ENCODE peak calls at places on chromosomes 6 and 20, in five cellular contexts. V is stimulated activated CD8-positive, alpha-beta memory T cell treated with anti-CD3 and anti-CD28 coated beads, Interleukin-7, amount 100 ng/mL, for 1 hour; C is CD4-positive, alpha-beta memory T cell; W is activated T-cell treated with anti-CD3 and anti-CD28 coated beads, Interleukin-2, amount 50 U/mL, for 72 hours; Q is NCI-H1105. A is an unnamed sample.

GRCh38 chr20:61558726-61559125 is 306.7 kb downstream of the CDH4 start:
- DNase-seq in C (no peak), V (no peak), W (no peak), Q (no peak), A (no peak)

GRCh38 chr6:80961166-80961565 is 791.3 kb downstream of the TENT5A start:
- DNase-seq in C (no peak), Q (no peak), V (no peak), W (no peak), A (no peak)

GRCh38 chr6:150304421-150304820 is 64.4 kb upstream of the IYD start:
- DNase-seq in V (no peak), Q (no peak), W (no peak), C (no peak), A (no peak)

GRCh38 chr6:131059486-131059885 is 3.6 kb downstream of the EPB41L2 start:
- DNase-seq in C (no peak), Q (no peak), V (no peak), W (no peak), A (no peak)

GRCh38 chr6:159461998-159462397 is 231.0 kb downstream of the SOD2 start:
- DNase-seq in V (no peak), C (no peak), Q (no peak), W (no peak), A (no peak)

GRCh38 chr6:39669117-39669690 is 56.0 kb downstream of the KIF6 start:
- DNase-seq in V (no peak), C (no peak), W (no peak), Q (no peak), A (no peak)

GRCh38 chr6:1745814-1746213 is 136.1 kb downstream of the FOXC1 start:
- DNase-seq in Q (no peak), W (no peak), V (no peak), C (no peak), A (no peak)

GRCh38 chr20:45138451-45139300 is 14.4 kb upstream of the WFDC12 start:
- DNase-seq in W (peak; percentile 85), V (no peak), C (no peak), Q (no peak), A (peak; percentile 80)

GRCh38 chr6:100592929-100593328 is 128.2 kb upstream of the SIM1 start:
- DNase-seq in W (no peak), V (no peak), C (no peak), Q (peak; percentile 96), A (no peak)

GRCh38 chr6:11525468-11526155 is 11.9 kb upstream of the TMEM170B start:
- DNase-seq in V (no peak), Q (no peak), C (no peak), W (no peak), A (no peak)

GRCh38 chr6:7542878-7543394 is 1.5 kb downstream of the DSP start:
- DNase-seq in V (no peak), W (no peak), Q (peak; percentile 54), C (peak; percentile 21), A (no peak)

GRCh38 chr20:57397693-57398108 is 6.5 kb downstream of the RBM38 start:
- DNase-seq in W (peak; percentile 41), V (no peak), Q (no peak), C (peak; percentile 89), A (peak; percentile 44)

GRCh38 chr6:39853604-39854003 is 61.4 kb downstream of the DAAM2 start:
- DNase-seq in Q (no peak), V (no peak), C (no peak), W (no peak), A (no peak)

GRCh38 chr6:3484946-3485345 is 28.1 kb upstream of the SLC22A23 start:
- DNase-seq in V (no peak), Q (no peak), W (no peak), C (no peak), A (no peak)

GRCh38 chr6:227074-227782 is 65.1 kb upstream of the DUSP22 start:
- DNase-seq in V (no peak), W (no peak), C (no peak), Q (no peak), A (no peak)

GRCh38 chr6:160041608-160042007 is 72.7 kb downstream of the IGF2R start:
- DNase-seq in Q (peak; percentile 4), V (no peak), W (no peak), C (no peak), A (no peak)

GRCh38 chr20:38286586-38287502 is 17.1 kb upstream of the BPI start:
- DNase-seq in V (no peak), C (no peak), W (no peak), Q (no peak), A (no peak)

GRCh38 chr6:2732503-2733089 is 18.1 kb downstream of the MYLK4 start:
- DNase-seq in Q (no peak), W (no peak), C (no peak), V (no peak), A (no peak)

GRCh38 chr6:7827142-7827541 is 83.4 kb downstream of the TXNDC5 start:
- DNase-seq in W (no peak), Q (no peak), V (no peak), C (no peak), A (no peak)

GRCh38 chr6:11805259-11806053 is 26.9 kb upstream of the ADTRP start:
- DNase-seq in V (no peak), Q (no peak), W (no peak), C (no peak), A (no peak)

GRCh38 chr6:127518710-127519468 is at the start of gene MTCL3:
- DNase-seq in Q (peak; percentile 94), V (no peak), W (peak; percentile 43), C (peak; percentile 36), A (peak; percentile 40)

GRCh38 chr6:106882601-106883518 is 91.7 kb downstream of the CD24 start:
- DNase-seq in V (no peak), Q (no peak), W (no peak), C (no peak), A (no peak)

GRCh38 chr6:128600397-128600951 is 80.1 kb upstream of the PTPRK start:
- DNase-seq in V (no peak), W (no peak), C (no peak), Q (peak; percentile 37), A (peak; percentile 28)

GRCh38 chr6:105831321-105831720 is 254.8 kb upstream of the PRDM1 start:
- DNase-seq in V (no peak), W (no peak), C (no peak), Q (no peak), A (no peak)

GRCh38 chr6:110116258-110116657 is 63.2 kb downstream of the WASF1 start:
- DNase-seq in V (no peak), W (no peak), C (no peak), Q (no peak), A (no peak)

GRCh38 chr6:11354019-11354418 is 121.6 kb upstream of the NEDD9 start:
- DNase-seq in Q (no peak), V (no peak), C (peak; percentile 69), W (peak; percentile 79), A (peak; percentile 80)

GRCh38 chr6:7312616-7313504 is at the start of gene SSR1:
- DNase-seq in V (peak; percentile 89), Q (peak; percentile 96), W (peak; percentile 97), C (peak; percentile 93), A (peak; percentile 97)

GRCh38 chr20:52152416-52152815 is 39.2 kb downstream of the ZFP64 start:
- DNase-seq in C (no peak), Q (no peak), W (no peak), V (no peak), A (no peak)

GRCh38 chr20:37319120-37319717 is 26.7 kb upstream of the SRC start:
- DNase-seq in V (no peak), W (no peak), Q (no peak), C (no peak), A (no peak)

GRCh38 chr20:26208296-26209091 is 511.8 kb upstream of the ZNF337 start:
- DNase-seq in C (peak; percentile 68), W (peak; percentile 30), V (no peak), Q (peak; percentile 39), A (peak; percentile 36)

A was measured in activated naive CD8-positive, alpha-beta T cell treated with anti-CD3 and anti-CD28 coated beads for 36 hours.